ENCODE peak calls at places on chromosomes 4 and X, in six cellular contexts. U is neural crest cell, E is endodermal cell, X is WTC11, V is body of pancreas, L is progenitor cell of endocrine pancreas. O is an unnamed sample.
A peak's percentile ranks its signal among the peaks of the same experiment; 100 is the strongest.

GRCh38 chr4:102388636-102389035 is 43.4 kb upstream of the SLC39A8 start:
- DNase-seq in U (no peak), E (no peak), X (no peak), V (no peak), L (no peak), O (no peak)

GRCh38 chrX:40010550-40011364 is 87.0 kb downstream of the BCOR start:
- DNase-seq in U (no peak), E (peak; percentile 77), X (no peak), V (no peak), L (no peak), O (no peak)

GRCh38 chr4:7988437-7988836 is 48.8 kb upstream of the AFAP1 start:
- DNase-seq in U (no peak), E (no peak), X (no peak), V (no peak), L (no peak), O (no peak)

GRCh38 chrX:153423652-153424051 is 12.4 kb downstream of the ZFP92 start:
- DNase-seq in U (no peak), E (no peak), X (no peak), V (peak; percentile 23), L (no peak), O (no peak)

GRCh38 chrX:148422531-148422930 is 77.9 kb upstream of the AFF2 start:
- DNase-seq in U (no peak), E (no peak), X (no peak), V (no peak), L (no peak), O (no peak)

GRCh38 chrX:151279161-151279560 is 102.8 kb downstream of the GPR50 start:
- DNase-seq in U (no peak), E (no peak), X (no peak), V (no peak), L (no peak), O (no peak)

GRCh38 chrX:54246866-54247265 is 63.8 kb upstream of the FAM120C start:
- DNase-seq in U (no peak), E (no peak), X (no peak), V (no peak), L (no peak), O (no peak)

GRCh38 chrX:46617906-46618305 is 44.3 kb downstream of the CHST7 start:
- DNase-seq in U (no peak), E (no peak), X (no peak), V (no peak), L (no peak), O (no peak)

GRCh38 chrX:149282909-149283308 is 222.2 kb downstream of the IDS start:
- DNase-seq in U (no peak), E (no peak), X (no peak), V (no peak), L (no peak), O (no peak)

GRCh38 chr4:23899565-23899964 is 9.7 kb upstream of the PPARGC1A start:
- DNase-seq in U (no peak), E (no peak), X (no peak), V (no peak), L (no peak), O (no peak)

GRCh38 chrX:80808160-80808735 is 1.4 kb downstream of the BRWD3 start:
- DNase-seq in U (peak; percentile 48), E (peak; percentile 77), X (peak; percentile 42), V (peak; percentile 83), L (peak; percentile 24), O (peak; percentile 71)

GRCh38 chr4:2482693-2483092 is 13.8 kb downstream of the RNF4 start:
- DNase-seq in U (no peak), E (no peak), X (no peak), V (peak; percentile 69), L (no peak), O (no peak)

DNA sequence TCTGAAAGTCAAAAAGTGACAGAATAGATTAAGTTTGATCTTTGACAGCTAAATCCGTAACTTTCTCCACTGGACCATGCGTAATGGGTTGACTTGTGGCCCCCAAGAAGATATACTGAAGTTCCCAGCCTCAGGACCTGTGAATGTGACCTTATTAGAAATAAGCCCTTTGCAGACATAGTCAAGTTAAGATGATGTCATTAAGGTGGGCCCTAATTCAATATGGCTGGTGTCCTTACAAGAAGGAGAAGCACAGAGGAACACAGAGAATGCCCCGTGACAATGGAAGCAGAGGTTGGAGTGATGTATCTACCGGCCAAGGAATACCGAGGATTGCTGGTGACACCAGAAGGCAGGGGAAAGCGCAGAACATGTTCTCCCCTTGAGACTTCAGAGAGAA is 14.4 kb downstream of the ENPP6 start:
- DNase-seq in U (no peak), E (no peak), X (no peak), V (no peak), L (no peak), O (no peak)
- TF ChIP-seq CTCF in U (no peak), E (no peak), X (no peak), V (no peak), L (no peak), O (no peak)

GRCh38 chr4:121823505-121824170 is at the start of gene CCNA2:
- DNase-seq in U (peak; percentile 91), E (peak; percentile 99), X (peak; percentile 98), V (peak; percentile 97), L (peak; percentile 89), O (peak; percentile 95)
- TF ChIP-seq CTCF in U (no peak), E (no peak), X (no peak), V (no peak), L (no peak), O (no peak)

DNA sequence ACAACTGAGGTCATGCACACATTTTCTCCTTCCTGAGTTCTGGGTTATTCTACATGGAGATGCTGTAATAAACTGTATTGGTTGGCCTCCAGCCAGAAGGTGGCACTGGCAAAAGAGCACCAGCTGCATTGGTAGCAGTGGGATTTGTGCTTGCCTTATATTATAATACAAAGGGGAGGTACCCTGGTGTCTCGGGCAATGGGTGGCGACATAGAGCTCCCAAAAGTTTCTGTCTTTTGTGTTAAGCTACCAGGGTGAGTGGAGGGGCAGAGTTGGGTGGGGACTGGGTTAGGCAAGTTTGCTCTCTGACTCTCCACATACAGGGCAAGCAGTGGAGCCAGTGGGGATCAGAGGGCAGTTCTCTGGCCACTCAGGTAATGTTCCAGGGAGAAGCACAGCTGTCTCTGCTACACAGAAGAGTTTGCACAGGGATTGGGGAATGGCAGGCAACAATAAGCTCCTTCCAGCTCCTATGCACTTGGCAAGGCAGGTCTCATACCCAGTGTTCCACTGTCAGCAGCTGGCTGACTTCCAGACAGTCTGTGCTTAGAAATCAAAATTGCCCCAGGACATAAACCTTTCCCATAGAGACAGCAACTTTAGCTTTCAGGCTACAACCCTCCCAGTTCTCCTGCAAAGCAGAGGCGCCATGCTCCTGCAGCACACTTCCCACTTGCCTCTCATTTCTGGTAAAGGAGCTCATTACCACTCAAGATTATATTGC is 463.9 kb upstream of the PCDH7 start:
- DNase-seq in U (no peak), E (peak; percentile 50), X (peak; percentile 12), V (no peak), L (no peak), O (peak; percentile 14)
- TF ChIP-seq CTCF in U (no peak), E (no peak), X (no peak), V (no peak), L (no peak), O (no peak)

DNA sequence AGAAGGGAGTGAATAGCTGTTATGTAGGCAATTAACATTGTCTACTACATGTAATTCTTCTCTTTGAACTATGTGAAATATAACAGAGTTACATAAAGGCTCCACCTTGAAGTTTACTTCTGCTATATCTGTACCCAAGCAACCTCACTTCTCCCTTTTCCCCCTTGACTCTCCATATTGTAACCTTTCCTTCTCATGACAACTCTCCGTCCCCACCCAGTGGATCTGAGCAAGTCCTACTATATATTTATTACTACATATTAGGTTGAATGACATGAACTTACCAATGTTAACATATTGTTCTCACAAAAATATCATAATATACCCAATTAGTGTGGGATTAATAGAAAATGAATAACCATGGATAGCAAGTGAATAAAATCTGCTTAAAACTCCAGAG is 93.2 kb upstream of the ATP8A1 start:
- DNase-seq in U (no peak), E (peak; percentile 52), X (no peak), V (peak; percentile 36), L (no peak), O (peak; percentile 19)
- TF ChIP-seq CTCF in U (peak; percentile 30), E (peak; percentile 68), X (no peak), V (peak; percentile 45), L (no peak), O (no peak)